ENCODE peak calls at places on chromosomes 5 and 9, in four cellular contexts. X is glomerular endothelial cell, W is sciatic nerve, V is HepG2. Q is an unnamed sample.

GRCh38 chr5:181189363-181189961 is 15.5 kb downstream of the TRIM7 start:
- DNase-seq in X (no peak), W (peak; percentile 74), V (no peak), Q (no peak)

GRCh38 chr5:136620016-136620419 is 254.7 kb upstream of the TRPC7 start:
- DNase-seq in X (peak; percentile 80), W (no peak), V (no peak), Q (no peak)

GRCh38 chr5:128736567-128736966 is 198.5 kb upstream of the FBN2 start:
- DNase-seq in X (no peak), W (no peak), V (no peak), Q (no peak)

GRCh38 chr5:106956901-106957300 is 713.8 kb downstream of the EFNA5 start:
- DNase-seq in X (no peak), W (no peak), V (no peak), Q (no peak)

GRCh38 chr5:180090769-180091546 is 19.4 kb upstream of the RNF130 start:
- DNase-seq in X (no peak), W (peak; percentile 62), V (peak; percentile 52), Q (peak; percentile 48)

GRCh38 chr9:4540425-4540824 is 50.2 kb downstream of the SLC1A1 start:
- DNase-seq in X (no peak), W (no peak), V (no peak), Q (no peak)

GRCh38 chr5:74392698-74393431 is 247.7 kb downstream of the ENC1 start:
- DNase-seq in X (peak; percentile 4), W (no peak), V (no peak), Q (no peak)

GRCh38 chr9:93232388-93232965 is 48.5 kb downstream of the WNK2 start:
- DNase-seq in X (no peak), W (no peak), V (no peak), Q (no peak)

GRCh38 chr9:110994771-110995241 is 43.5 kb downstream of the LPAR1 start:
- DNase-seq in X (no peak), W (no peak), V (no peak), Q (no peak)

GRCh38 chr5:180315762-180316212 is 23.9 kb upstream of the MAPK9 start:
- DNase-seq in X (no peak), W (peak; percentile 84), V (peak; percentile 38), Q (peak; percentile 89)

GRCh38 chr5:176901260-176902101 is 2.3 kb upstream of the HK3 start:
- DNase-seq in X (no peak), W (no peak), V (no peak), Q (no peak)

GRCh38 chr9:100427366-100428263 is 672 bp downstream of the MSANTD3 start:
- DNase-seq in X (no peak), W (peak; percentile 67), V (peak; percentile 36), Q (peak; percentile 85)

GRCh38 chr5:157554180-157555030 is 21.2 kb downstream of the ADAM19 start:
- DNase-seq in X (no peak), W (no peak), V (no peak), Q (no peak)

GRCh38 chr9:120387257-120387999 is 192.5 kb downstream of the CDK5RAP2 start:
- DNase-seq in X (no peak), W (no peak), V (peak; percentile 80), Q (peak; percentile 79)